ENCODE peak calls at places on chromosomes 11 and 22, in four cellular contexts. B is OCI-LY7, U is HFF-Myc, Q is IMR-90. E is an unnamed sample.

GRCh38 chr22:22062306-22062793 is 79.8 kb upstream of the TOP3B start:
- DNase-seq in B (no peak), U (no peak), Q (no peak), E (no peak)

GRCh38 chr11:68495872-68496271 is 35.3 kb downstream of the PPP6R3 start:
- DNase-seq in B (no peak), U (no peak), Q (no peak), E (no peak)

GRCh38 chr11:83087035-83087434 is 15.3 kb upstream of the RAB30 start:
- DNase-seq in B (peak), U (no peak), Q (no peak), E (no peak)

GRCh38 chr11:69297926-69298777 is 4.2 kb downstream of the MYEOV start:
- DNase-seq in B (peak), U (no peak), Q (peak), E (no peak)

GRCh38 chr22:22871536-22872278 is 15.9 kb upstream of the IGLL5 start:
- DNase-seq in B (no peak), U (no peak), Q (no peak), E (no peak)

GRCh38 chr11:19691815-19692214 is 20.8 kb upstream of the NAV2 start:
- DNase-seq in B (no peak), U (no peak), Q (no peak), E (no peak)

GRCh38 chr22:38872831-38873248 is 824 bp upstream of the CBX6 start:
- DNase-seq in B (no peak), U (no peak), Q (peak), E (no peak)

GRCh38 chr22:44537016-44537936 is 39.2 kb upstream of the RTL6 start:
- DNase-seq in B (no peak), U (no peak), Q (no peak), E (no peak)

GRCh38 chr22:49180683-49181024 is 647.0 kb downstream of the BRD1 start:
- DNase-seq in B (no peak), U (no peak), Q (no peak), E (no peak)

GRCh38 chr11:1089738-1090599 is 15.3 kb downstream of the MUC2 start:
- DNase-seq in B (no peak), U (no peak), Q (no peak), E (no peak)

GRCh38 chr11:1652026-1652425 is 22.5 kb downstream of the KRTAP5-5 start:
- DNase-seq in B (no peak), U (no peak), Q (no peak), E (no peak)

GRCh38 chr11:18368236-18368635 is 26.1 kb upstream of the LDHA start:
- DNase-seq in B (no peak), U (no peak), Q (peak), E (no peak)

GRCh38 chr11:131907371-131907770 is 537.0 kb downstream of the NTM start:
- DNase-seq in B (no peak), U (no peak), Q (no peak), E (no peak)

GRCh38 chr11:30478923-30479322 is 107.2 kb downstream of the MPPED2 start:
- DNase-seq in B (no peak), U (no peak), Q (no peak), E (no peak)

GRCh38 chr11:100719809-100720221 is 32.7 kb downstream of the ARHGAP42 start:
- DNase-seq in B (no peak), U (peak), Q (peak), E (peak)

GRCh38 chr11:121347805-121348204 is 55.2 kb downstream of the SC5D start:
- DNase-seq in B (no peak), U (no peak), Q (no peak), E (no peak)

GRCh38 chr22:27212617-27213177 is 555.3 kb downstream of the MIAT start:
- DNase-seq in B (no peak), U (peak), Q (peak), E (peak)

GRCh38 chr11:133835258-133836075 is 9.8 kb downstream of the SPATA19 start:
- DNase-seq in B (peak), U (peak), Q (peak), E (no peak)

GRCh38 chr22:36002861-36003260 is 25.8 kb downstream of the RBFOX2 start:
- DNase-seq in B (no peak), U (no peak), Q (no peak), E (no peak)

GRCh38 chr11:502288-503178 is 4.5 kb downstream of the RNH1 start:
- DNase-seq in B (no peak), U (no peak), Q (no peak), E (no peak)

GRCh38 chr11:8016396-8016949 is 29.3 kb downstream of the EIF3F start:
- DNase-seq in B (no peak), U (no peak), Q (no peak), E (no peak)

GRCh38 chr22:28440517-28441366 is 238.9 kb downstream of the TTC28 start:
- DNase-seq in B (no peak), U (no peak), Q (peak), E (peak)

GRCh38 chr11:69221086-69221485 is 65.4 kb downstream of the SMIM38 start:
- DNase-seq in B (no peak), U (no peak), Q (no peak), E (no peak)

GRCh38 chr11:11519184-11519583 is 102.6 kb downstream of the GALNT18 start:
- DNase-seq in B (no peak), U (no peak), Q (no peak), E (no peak)

GRCh38 chr11:86440305-86440716 is 65.6 kb downstream of the CCDC81 start:
- DNase-seq in B (no peak), U (no peak), Q (peak), E (no peak)

GRCh38 chr22:23070418-23071162 is at the start of gene GNAZ:
- DNase-seq in B (peak), U (no peak), Q (no peak), E (no peak)

GRCh38 chr11:28690746-28691145 is 582.6 kb downstream of the METTL15 start:
- DNase-seq in B (no peak), U (no peak), Q (peak), E (no peak)

GRCh38 chr22:26763633-26764295 is 106.4 kb downstream of the MIAT start:
- DNase-seq in B (no peak), U (peak), Q (peak), E (peak)

DNA sequence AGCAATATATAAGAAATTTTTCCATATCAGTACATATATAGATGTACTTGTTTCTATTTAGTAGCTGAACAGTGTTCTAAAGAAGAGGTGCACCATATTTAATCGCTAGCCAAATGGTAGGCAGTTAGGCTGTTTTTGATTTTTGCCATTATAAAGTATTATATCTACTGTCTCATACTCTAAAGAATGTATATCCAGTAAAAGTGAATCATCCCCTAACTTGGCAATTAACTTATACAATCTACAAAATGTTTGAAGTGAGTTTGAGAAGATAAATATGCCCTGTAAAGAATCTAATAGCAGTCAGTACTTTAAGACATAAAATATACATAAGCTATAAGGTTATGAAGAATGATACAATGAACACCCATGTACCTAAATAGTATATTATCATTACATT is 291.5 kb downstream of the SWAP70 start:
- DNase-seq in B (no peak), U (no peak), Q (peak), E (no peak)
- H3K4me3 ChIP-seq in B (no peak), U (no peak), Q (no peak), E (no peak)

DNA sequence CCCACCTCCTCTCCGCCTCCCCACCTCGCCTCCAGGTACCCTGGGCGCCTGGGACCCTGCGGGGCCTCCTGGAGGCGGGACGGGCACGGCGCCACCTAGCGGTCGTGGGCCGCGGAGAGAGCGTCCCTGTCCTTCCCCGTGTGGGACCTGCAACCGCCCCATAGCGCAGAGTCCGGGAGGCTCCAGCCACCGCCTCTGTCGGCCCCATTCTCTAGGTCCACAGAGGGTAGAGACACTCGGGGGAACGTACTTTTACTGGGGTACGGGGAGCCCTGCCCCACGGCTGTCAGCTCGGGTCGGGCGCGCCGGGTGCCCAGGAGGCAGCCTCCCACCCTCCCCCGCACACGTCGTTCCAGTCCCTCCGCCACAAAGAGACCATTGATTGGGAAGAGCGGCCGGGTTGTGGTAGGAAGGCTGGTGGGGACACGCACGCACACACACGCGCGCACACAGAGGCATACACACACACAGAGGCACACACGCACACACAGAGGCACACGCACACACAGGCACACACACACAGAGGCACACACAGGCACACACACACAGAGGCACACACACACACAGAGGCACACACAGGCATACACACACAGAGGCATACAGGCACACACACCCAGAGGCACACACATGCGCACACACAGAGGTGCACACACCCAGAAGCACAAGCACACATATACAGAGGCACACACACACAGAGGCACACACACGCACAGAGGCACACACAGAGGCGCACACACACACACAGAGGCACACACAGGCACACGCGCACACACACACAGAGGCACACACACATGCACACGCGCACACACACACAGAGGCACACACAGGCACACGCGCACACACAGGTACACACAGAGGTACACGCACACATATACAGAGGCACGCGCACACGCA is 12.6 kb upstream of the NECTIN1 start:
- DNase-seq in B (peak), U (no peak), Q (no peak), E (no peak)
- H3K4me3 ChIP-seq in B (no peak), U (no peak), Q (no peak), E (no peak)

GRCh38 chr11:66844496-66845142 is 1.4 kb downstream of the RCE1 start:
- DNase-seq in B (no peak), U (no peak), Q (no peak), E (no peak)
- H3K4me3 ChIP-seq in B (peak), U (peak), Q (peak), E (no peak)

GRCh38 chr11:65353376-65353775 is 1.2 kb upstream of the TIGD3 start:
- DNase-seq in B (no peak), U (no peak), Q (no peak), E (no peak)

GRCh38 chr11:65355776-65356393 is 1.3 kb downstream of the TIGD3 start:
- DNase-seq in B (no peak), U (no peak), Q (peak), E (no peak)

GRCh38 chr11:65355013-65355775 is 643 bp downstream of the TIGD3 start:
- DNase-seq in B (peak), U (no peak), Q (no peak), E (no peak)

GRCh38 chr11:65353900-65354264 is 669 bp upstream of the TIGD3 start:
- DNase-seq in B (no peak), U (no peak), Q (no peak), E (no peak)

GRCh38 chr11:65354265-65355012 is at the start of gene TIGD3:
- DNase-seq in B (peak), U (peak), Q (peak), E (peak)
- H3K4me3 ChIP-seq in B (peak), U (peak), Q (peak), E (peak)

DNA sequence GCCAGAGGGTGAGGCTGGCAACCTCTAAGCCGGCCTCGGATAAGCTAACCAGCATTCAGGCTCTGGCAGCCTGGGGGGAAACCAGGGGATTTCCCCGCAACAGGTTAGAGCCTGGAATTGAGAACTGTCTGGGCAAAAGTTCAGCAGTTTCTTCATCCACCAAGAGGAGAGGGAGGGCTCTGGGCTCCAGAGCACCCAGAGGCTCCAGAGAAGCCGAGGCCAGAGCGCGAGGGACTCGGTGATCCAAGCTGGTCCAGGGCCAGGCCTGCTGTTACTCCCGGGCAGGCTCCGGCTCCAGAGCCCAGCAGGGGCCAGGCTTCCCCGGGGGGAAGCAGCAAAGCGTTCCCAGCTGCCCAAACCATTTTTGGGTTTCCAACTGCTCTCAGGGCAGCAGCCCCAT is 13.3 kb upstream of the SH3BP1 start:
- DNase-seq in B (no peak), U (no peak), Q (peak), E (no peak)
- H3K4me3 ChIP-seq in B (no peak), U (no peak), Q (no peak), E (no peak)

GRCh38 chr22:17910561-17911311 is 113.6 kb downstream of the MICAL3 start:
- DNase-seq in B (no peak), U (peak), Q (peak), E (peak)

GRCh38 chr22:17913705-17914282 is 110.6 kb downstream of the MICAL3 start:
- DNase-seq in B (no peak), U (peak), Q (peak), E (no peak)

GRCh38 chr22:17912942-17913704 is 111.2 kb downstream of the MICAL3 start:
- DNase-seq in B (no peak), U (no peak), Q (no peak), E (no peak)

GRCh38 chr22:17911887-17912286 is 112.5 kb downstream of the MICAL3 start:
- DNase-seq in B (no peak), U (no peak), Q (no peak), E (no peak)

GRCh38 chr22:17911312-17911705 is 113.1 kb downstream of the MICAL3 start:
- DNase-seq in B (no peak), U (no peak), Q (no peak), E (no peak)
- H3K4me3 ChIP-seq in B (no peak), U (no peak), Q (no peak), E (no peak)

DNA sequence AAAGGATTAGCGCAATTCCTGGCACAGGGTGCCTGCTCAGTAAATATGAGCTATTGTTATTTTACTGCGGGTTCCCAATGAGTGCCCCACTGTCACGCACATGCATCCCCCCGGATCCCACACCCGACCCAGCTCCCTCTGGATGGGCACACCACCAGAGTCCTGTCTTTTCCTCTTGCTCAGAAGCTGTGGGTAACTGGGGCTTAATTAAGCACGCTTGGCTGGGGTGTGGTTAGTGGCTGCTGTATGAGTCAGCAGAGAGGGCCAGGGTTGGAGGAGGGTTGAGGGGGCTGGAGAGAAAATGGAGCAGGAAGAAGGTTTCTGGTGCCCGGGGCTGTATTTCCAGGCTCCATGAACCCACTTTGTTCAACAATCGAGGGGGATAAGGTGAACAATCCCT is 30.3 kb upstream of the NECTIN1 start:
- DNase-seq in B (no peak), U (peak), Q (peak), E (peak)
- H3K4me3 ChIP-seq in B (no peak), U (no peak), Q (no peak), E (no peak)

GRCh38 chr22:41480397-41480735 is 11.4 kb downstream of the ACO2 start:
- DNase-seq in B (no peak), U (peak), Q (peak), E (peak)

GRCh38 chr22:41481131-41481830 is 12.4 kb downstream of the ACO2 start:
- DNase-seq in B (no peak), U (no peak), Q (peak), E (no peak)

GRCh38 chr22:41479671-41480396 is 10.9 kb downstream of the ACO2 start:
- DNase-seq in B (no peak), U (no peak), Q (peak), E (no peak)

GRCh38 chr22:41478473-41478872 is 9.6 kb downstream of the ACO2 start:
- DNase-seq in B (no peak), U (no peak), Q (no peak), E (no peak)

DNA sequence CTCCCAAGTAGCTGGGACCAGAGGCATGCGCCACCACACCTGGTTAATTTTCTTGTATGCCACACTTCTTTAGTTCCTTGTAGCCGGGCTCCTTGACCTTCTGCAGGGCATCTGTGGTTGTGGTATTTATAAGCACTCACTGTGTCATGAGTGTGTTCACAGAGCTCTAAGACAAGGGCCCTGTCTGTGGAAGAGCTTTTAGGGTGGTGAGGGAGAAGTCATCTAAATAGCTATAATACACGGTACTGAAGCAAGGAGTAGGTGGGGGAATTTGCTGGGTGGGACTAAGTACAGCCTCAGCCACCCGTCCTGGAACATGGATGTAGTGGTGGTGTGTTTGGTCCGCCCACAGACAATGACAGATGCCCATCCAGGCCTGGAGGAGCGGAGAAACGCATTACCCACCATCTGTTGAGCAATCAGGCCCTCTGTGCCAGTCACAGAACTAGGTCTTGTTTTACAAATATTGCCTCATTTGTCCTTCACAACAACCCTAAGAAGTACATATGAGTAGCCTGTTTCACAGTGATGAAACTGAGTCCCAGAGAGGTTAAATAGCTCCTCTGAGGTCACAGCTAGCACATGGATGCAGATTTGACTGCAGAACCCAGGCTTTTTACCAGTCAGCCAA is 10.1 kb downstream of the ACO2 start:
- DNase-seq in B (no peak), U (no peak), Q (peak), E (no peak)
- H3K4me3 ChIP-seq in B (no peak), U (no peak), Q (no peak), E (no peak)

GRCh38 chr11:65434057-65434666 is 11.6 kb downstream of the NEAT1 start:
- DNase-seq in B (no peak), U (no peak), Q (peak), E (no peak)

GRCh38 chr11:65435981-65436411 is 13.4 kb downstream of the NEAT1 start:
- DNase-seq in B (no peak), U (no peak), Q (no peak), E (no peak)

GRCh38 chr11:65434667-65435179 is 12.1 kb downstream of the NEAT1 start:
- DNase-seq in B (no peak), U (no peak), Q (peak), E (no peak)

GRCh38 chr11:65436412-65437032 is 13.9 kb downstream of the NEAT1 start:
- DNase-seq in B (no peak), U (no peak), Q (peak), E (no peak)

DNA sequence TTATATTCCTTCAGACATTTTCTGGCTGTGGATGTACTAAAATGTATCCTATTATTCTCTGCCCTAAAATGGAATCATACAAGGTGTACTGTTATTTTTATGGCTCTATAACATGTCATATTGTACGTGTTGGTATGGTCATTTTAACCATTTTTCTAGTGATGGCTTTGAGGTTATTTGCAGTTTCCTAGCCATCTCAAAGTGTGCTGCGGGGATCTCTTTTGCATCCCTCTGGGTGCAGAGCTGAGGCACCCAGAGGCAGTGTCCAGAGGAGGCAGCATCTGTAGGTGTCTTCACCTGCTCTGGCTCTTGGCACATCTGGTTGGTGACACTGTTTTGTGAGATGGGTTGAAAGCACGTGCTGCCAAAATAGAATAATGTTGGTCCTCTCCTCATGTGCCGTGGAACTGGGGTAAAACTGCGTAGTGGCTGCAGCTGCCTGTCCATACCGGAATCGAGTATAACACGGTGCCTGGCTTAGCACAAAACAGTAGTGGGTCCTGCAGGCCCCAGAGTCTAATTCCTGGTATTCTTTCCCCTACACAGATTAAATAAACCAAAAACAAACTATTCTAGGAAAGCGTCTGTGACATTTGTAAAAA is 12.8 kb downstream of the NEAT1 start:
- DNase-seq in B (no peak), U (no peak), Q (peak), E (no peak)
- H3K4me3 ChIP-seq in B (peak), U (no peak), Q (no peak), E (peak)

E was measured in retinal pigment epithelial cell.